ENCODE peak calls at places on chromosomes 4 and X, in eight cellular contexts. P is activated T-helper 1 cell treated with anti-CD3 and anti-CD28 coated beads, Interleukin-12 subunit alpha, Interleukin-12 subunit beta, Interleukin-2, Interleukin-4 antibody, amounts not matched to agents 30 ng/mL and 10 ng/mL and 1 ng/mL, durations not matched to agents 14 hours and 24 hours and 36 hours; O is AG08395; M is D341Med; A is lung; Q is fibroblast of the conjunctiva; G is HEK293T; V is NCI-H774. D is an unnamed sample.

GRCh38 chrX:40132751-40133150 is 35.0 kb upstream of the BCOR start:
- DNase-seq in O (peak; percentile 83), Q (peak; percentile 44), A (peak; percentile 65), M (no peak), P (no peak), V (no peak), G (no peak), D (no peak)

GRCh38 chr4:111400736-111401135 is 744.5 kb upstream of the FAM241A start:
- DNase-seq in V (peak; percentile 18), O (peak; percentile 32), Q (peak; percentile 51), M (no peak), A (no peak), P (no peak), G (no peak), D (peak; percentile 45)

GRCh38 chrX:46588263-46588662 is 14.7 kb downstream of the CHST7 start:
- DNase-seq in P (peak; percentile 17), V (no peak), A (no peak), O (peak; percentile 22), M (no peak), G (no peak), Q (no peak), D (no peak)

GRCh38 chr4:128590773-128591172 is 218.7 kb upstream of the JADE1 start:
- DNase-seq in P (no peak), G (no peak), Q (no peak), O (no peak), V (no peak), M (no peak), A (no peak), D (no peak)

GRCh38 chr4:174437756-174438155 is 84.5 kb downstream of the HPGD start:
- DNase-seq in G (no peak), A (no peak), V (no peak), O (no peak), P (no peak), M (no peak), Q (no peak), D (no peak)

GRCh38 chr4:23279377-23279988 is 586.7 kb downstream of the GBA3 start:
- DNase-seq in V (no peak), G (no peak), Q (no peak), O (no peak), A (no peak), P (no peak), M (no peak), D (no peak)

GRCh38 chr4:129335263-129335662 is 239.3 kb downstream of the C4orf33 start:
- DNase-seq in P (no peak), A (no peak), Q (no peak), O (no peak), G (no peak), V (peak; percentile 6), M (no peak), D (no peak)

GRCh38 chr4:4269326-4269725 is 20.6 kb downstream of the LYAR start:
- DNase-seq in O (no peak), Q (no peak), A (no peak), V (no peak), G (no peak), P (no peak), M (no peak), D (no peak)

GRCh38 chr4:6422105-6422504 is 50.3 kb downstream of the PPP2R2C start:
- DNase-seq in A (no peak), Q (no peak), M (no peak), P (no peak), G (no peak), V (no peak), O (no peak), D (no peak)

GRCh38 chr4:10808591-10808990 is 124.0 kb upstream of the CLNK start:
- DNase-seq in Q (peak; percentile 82), V (no peak), A (peak; percentile 31), P (no peak), M (no peak), G (no peak), O (no peak), D (no peak)

GRCh38 chrX:19867411-19867732 is 20.0 kb downstream of the SH3KBP1 start:
- DNase-seq in Q (no peak), G (no peak), V (no peak), P (no peak), A (no peak), M (no peak), O (peak; percentile 54), D (no peak)

GRCh38 chr4:101279377-101279871 is 67.9 kb downstream of the PPP3CA start:
- DNase-seq in V (no peak), M (no peak), P (no peak), Q (peak; percentile 94), A (no peak), O (peak; percentile 82), G (peak; percentile 11), D (no peak)

GRCh38 chrX:9131066-9131465 is 97.1 kb upstream of the FAM9B start:
- DNase-seq in G (no peak), A (no peak), P (no peak), M (no peak), V (no peak), Q (no peak), O (no peak), D (no peak)

GRCh38 chrX:124719060-124719459 is 372.7 kb downstream of the SH2D1A start:
- DNase-seq in G (no peak), Q (no peak), M (no peak), V (peak; percentile 39), P (no peak), A (no peak), O (no peak), D (no peak)

GRCh38 chr4:34953145-34953799 is 1291.0 kb downstream of the ARAP2 start:
- DNase-seq in M (peak; percentile 30), V (no peak), G (peak; percentile 40), A (no peak), O (no peak), P (no peak), Q (no peak), D (peak; percentile 78)

GRCh38 chrX:104854188-104854587 is 288.2 kb downstream of the IL1RAPL2 start:
- DNase-seq in Q (no peak), A (no peak), G (no peak), M (no peak), V (no peak), P (no peak), O (no peak), D (peak; percentile 21)

GRCh38 chr4:152970102-152970820 is 34.1 kb downstream of the FHDC1 start:
- DNase-seq in G (no peak), M (no peak), V (no peak), O (peak; percentile 12), P (no peak), Q (peak; percentile 23), A (no peak), D (peak; percentile 38)

GRCh38 chrX:35680940-35681346 is 117.2 kb upstream of the MAGEB16 start:
- DNase-seq in A (no peak), M (no peak), V (no peak), G (no peak), O (no peak), P (no peak), Q (no peak), D (no peak)

GRCh38 chrX:24081661-24082154 is 27.0 kb downstream of the EIF2S3 start:
- DNase-seq in G (peak; percentile 38), Q (peak; percentile 55), O (peak; percentile 17), P (peak; percentile 21), V (peak; percentile 10), M (peak; percentile 47), A (no peak), D (peak; percentile 87)

GRCh38 chr4:2827071-2827873 is 16.4 kb upstream of the ADD1 start:
- DNase-seq in O (no peak), P (no peak), Q (no peak), M (no peak), A (no peak), V (no peak), G (no peak), D (no peak)

GRCh38 chr4:2823301-2823670 is 20.4 kb upstream of the ADD1 start:
- DNase-seq in M (no peak), O (no peak), A (no peak), Q (no peak), P (no peak), G (no peak), V (no peak), D (no peak)

GRCh38 chr4:122831515-122832196 is 5.0 kb downstream of the FGF2 start:
- DNase-seq in V (no peak), Q (no peak), A (no peak), O (no peak), M (no peak), G (no peak), P (no peak), D (no peak)

GRCh38 chrX:34063616-34064015 is 68.5 kb downstream of the FAM47A start:
- DNase-seq in M (no peak), V (no peak), Q (no peak), O (no peak), G (no peak), P (no peak), A (no peak), D (no peak)

GRCh38 chr4:84967292-84967651 is 782 bp upstream of the WDFY3 start:
- DNase-seq in M (no peak), A (no peak), Q (no peak), O (peak; percentile 24), P (no peak), G (no peak), V (no peak), D (no peak)

GRCh38 chr4:81378398-81378797 is 93.3 kb downstream of the RASGEF1B start:
- DNase-seq in Q (peak; percentile 27), A (no peak), M (no peak), O (no peak), P (no peak), V (no peak), G (no peak), D (no peak)

GRCh38 chr4:4549534-4549933 is 7.7 kb upstream of the STX18 start:
- DNase-seq in Q (no peak), O (no peak), M (no peak), P (no peak), G (no peak), A (no peak), V (no peak), D (no peak)

GRCh38 chr4:78638324-78639172 is 87.0 kb downstream of the ANXA3 start:
- DNase-seq in V (no peak), Q (no peak), G (no peak), A (no peak), M (no peak), P (no peak), O (no peak), D (no peak)